ENCODE peak calls at places on chromosomes 2 and 18, in seven cellular contexts. X, B, C, E, Q, A and J are unnamed samples.

GRCh38 chr2:219446101-219446504 is 11.5 kb downstream of the SPEG start:
- DNase-seq in X (peak), B (no peak), C (no peak), E (no peak), Q (no peak), A (no peak), J (no peak)

GRCh38 chr18:79532690-79533058 is 136.9 kb downstream of the NFATC1 start:
- DNase-seq in X (no peak), B (no peak), C (no peak), E (no peak), Q (no peak), A (no peak), J (no peak)

GRCh38 chr2:86048888-86049287 is 56.8 kb downstream of the POLR1A start:
- DNase-seq in X (no peak), B (no peak), C (no peak), E (no peak), Q (no peak), A (no peak), J (peak)

GRCh38 chr2:149331023-149331400 is 625 bp downstream of the LYPD6 start:
- DNase-seq in X (no peak), B (no peak), C (no peak), E (no peak), Q (no peak), A (no peak), J (no peak)

GRCh38 chr2:10864888-10865551 is 46.7 kb upstream of the KCNF1 start:
- DNase-seq in X (no peak), B (no peak), C (peak), E (no peak), Q (no peak), A (no peak), J (no peak)

GRCh38 chr18:31603335-31603734 is 11.7 kb downstream of the TTR start:
- DNase-seq in X (no peak), B (no peak), C (peak), E (no peak), Q (no peak), A (no peak), J (no peak)

GRCh38 chr18:38944446-38945024 is 1378.9 kb upstream of the CELF4 start:
- DNase-seq in X (no peak), B (no peak), C (no peak), E (no peak), Q (no peak), A (no peak), J (no peak)

GRCh38 chr2:109611467-109612095 is 2.2 kb downstream of the SEPTIN10 start:
- DNase-seq in X (no peak), B (peak), C (no peak), E (no peak), Q (no peak), A (no peak), J (peak)

GRCh38 chr18:49878996-49879585 is 65.8 kb upstream of the ACAA2 start:
- DNase-seq in X (no peak), B (no peak), C (no peak), E (no peak), Q (no peak), A (no peak), J (no peak)

GRCh38 chr2:45808294-45808693 is 156.8 kb downstream of the PRKCE start:
- DNase-seq in X (no peak), B (no peak), C (no peak), E (peak), Q (peak), A (no peak), J (peak)

GRCh38 chr2:189791338-189792042 is 7.2 kb downstream of the PMS1 start:
- DNase-seq in X (no peak), B (no peak), C (no peak), E (no peak), Q (no peak), A (no peak), J (no peak)

GRCh38 chr2:156790343-156791034 is 354.3 kb downstream of the GPD2 start:
- DNase-seq in X (no peak), B (no peak), C (no peak), E (no peak), Q (no peak), A (no peak), J (no peak)

GRCh38 chr18:48530399-48531081 is 8.3 kb upstream of the CTIF start:
- DNase-seq in X (no peak), B (no peak), C (no peak), E (no peak), Q (no peak), A (no peak), J (no peak)

GRCh38 chr18:80200932-80201672 is 46.2 kb downstream of the PARD6G start:
- DNase-seq in X (no peak), B (no peak), C (no peak), E (no peak), Q (no peak), A (no peak), J (no peak)

GRCh38 chr2:101981484-101981883 is 10.3 kb upstream of the IL1R2 start:
- DNase-seq in X (no peak), B (no peak), C (no peak), E (no peak), Q (no peak), A (no peak), J (no peak)

GRCh38 chr2:117850015-117850414 is 35.5 kb downstream of the DDX18 start:
- DNase-seq in X (no peak), B (no peak), C (no peak), E (no peak), Q (no peak), A (no peak), J (no peak)